ENCODE peak calls at places on chromosomes 16 and 17, in seven cellular contexts. D is T-helper 1 cell; F is frontal cortex; T is amygdala; Z is stimulated activated CD8-positive, alpha-beta memory T cell treated with anti-CD3 and anti-CD28 coated beads, Interleukin-12 subunit alpha, Interleukin-12 subunit beta, amount 100 ng/mL, for 4 hours; G is mesothelial cell of epicardium; S is M059J. I is an unnamed sample.

GRCh38 chr17:73050797-73051196 is 41.7 kb downstream of the SLC39A11 start:
- DNase-seq in D (no peak), F (no peak), T (no peak), Z (no peak), G (no peak), S (no peak), I (no peak)

GRCh38 chr17:325270-325976 is 27.2 kb downstream of the RPH3AL start:
- DNase-seq in D (no peak), F (no peak), T (no peak), Z (no peak), G (no peak), S (no peak), I (no peak)

GRCh38 chr17:10628756-10629155 is 28.4 kb downstream of the MYH3 start:
- DNase-seq in D (no peak), F (no peak), T (no peak), Z (no peak), G (no peak), S (no peak), I (no peak)

GRCh38 chr17:38853292-38854219 is at the start of gene RPL23:
- DNase-seq in D (peak), F (peak), T (peak), Z (peak), G (peak), S (peak), I (peak)

GRCh38 chr17:28008526-28008925 is 34.0 kb upstream of the NLK start:
- DNase-seq in D (no peak), F (no peak), T (no peak), Z (no peak), G (peak), S (peak), I (no peak)

GRCh38 chr17:70336411-70336810 is 167.1 kb downstream of the KCNJ2 start:
- DNase-seq in D (no peak), F (no peak), T (no peak), Z (no peak), G (no peak), S (no peak), I (no peak)

GRCh38 chr17:17050346-17051345 is 8.4 kb downstream of the MPRIP start:
- DNase-seq in D (no peak), F (no peak), T (no peak), Z (no peak), G (no peak), S (no peak), I (no peak)

GRCh38 chr16:54069601-54070239 is 216.9 kb downstream of the IRX3 start:
- DNase-seq in D (no peak), F (no peak), T (no peak), Z (no peak), G (no peak), S (no peak), I (no peak)

GRCh38 chr16:72664480-72665408 is 383.2 kb downstream of the ZFHX3 start:
- DNase-seq in D (peak), F (peak), T (peak), Z (peak), G (peak), S (peak), I (peak)

GRCh38 chr16:3467920-3468319 is 24.4 kb downstream of the NAA60 start:
- DNase-seq in D (no peak), F (no peak), T (no peak), Z (no peak), G (no peak), S (no peak), I (no peak)

GRCh38 chr17:45251931-45252330 is 10.0 kb downstream of the SPATA32 start:
- DNase-seq in D (no peak), F (no peak), T (no peak), Z (no peak), G (no peak), S (no peak), I (no peak)

GRCh38 chr16:51146256-51146924 is 4.7 kb downstream of the SALL1 start:
- DNase-seq in D (no peak), F (no peak), T (no peak), Z (no peak), G (no peak), S (peak), I (no peak)

GRCh38 chr16:50520451-50521245 is 27.5 kb upstream of the NKD1 start:
- DNase-seq in D (no peak), F (no peak), T (peak), Z (no peak), G (no peak), S (no peak), I (no peak)

GRCh38 chr16:34802848-34803599 is 1343.6 kb downstream of the TP53TG3F start:
- DNase-seq in D (no peak), F (no peak), T (no peak), Z (no peak), G (no peak), S (no peak), I (no peak)

GRCh38 chr16:53892155-53892554 is 188.2 kb downstream of the FTO start:
- DNase-seq in D (peak), F (no peak), T (peak), Z (no peak), G (peak), S (peak), I (no peak)

GRCh38 chr16:30095166-30096078 is 591 bp downstream of the YPEL3 start:
- DNase-seq in D (no peak), F (peak), T (no peak), Z (no peak), G (no peak), S (no peak), I (no peak)

GRCh38 chr17:68794636-68795503 is 160.3 kb downstream of the ABCA8 start:
- DNase-seq in D (no peak), F (peak), T (peak), Z (no peak), G (no peak), S (peak), I (no peak)

GRCh38 chr17:83183150-83183820 is 103.9 kb downstream of the METRNL start:
- DNase-seq in D (no peak), F (no peak), T (no peak), Z (no peak), G (no peak), S (no peak), I (no peak)

GRCh38 chr17:68418876-68419275 is 38.4 kb downstream of the WIPI1 start:
- DNase-seq in D (no peak), F (no peak), T (no peak), Z (no peak), G (no peak), S (no peak), I (no peak)

GRCh38 chr17:41802961-41803682 is 8.6 kb downstream of the P3H4 start:
- DNase-seq in D (no peak), F (no peak), T (no peak), Z (no peak), G (no peak), S (no peak), I (no peak)

GRCh38 chr17:42287305-42288077 is 807 bp upstream of the STAT5A start:
- DNase-seq in D (peak), F (peak), T (no peak), Z (peak), G (no peak), S (no peak), I (peak)

GRCh38 chr16:14308357-14308723 is 237.2 kb downstream of the MRTFB start:
- DNase-seq in D (no peak), F (no peak), T (no peak), Z (no peak), G (no peak), S (no peak), I (no peak)

GRCh38 chr17:310111-311010 is 42.2 kb downstream of the RPH3AL start:
- DNase-seq in D (no peak), F (no peak), T (no peak), Z (no peak), G (no peak), S (no peak), I (no peak)

GRCh38 chr17:44324092-44324570 is 492 bp downstream of the SLC25A39 start:
- DNase-seq in D (no peak), F (no peak), T (no peak), Z (no peak), G (no peak), S (peak), I (no peak)

I was measured in NK-92 treated with Interleukin-12 subunit alpha and Interleukin-12 subunit beta, amount 100 ng/mL, for 24 hours.